ENCODE peak calls at places on chromosomes 5 and 9, in eight cellular contexts. M, F, Z, K, J, G, U and N are unnamed samples.

GRCh38 chr9:128825923-128826702 is 3.5 kb downstream of the SPOUT1 start:
- DNase-seq in M (no peak), F (no peak), Z (no peak), K (no peak), J (no peak), G (peak; percentile 63), U (no peak), N (no peak)

GRCh38 chr5:154740483-154740882 is 14.7 kb upstream of the LARP1 start:
- DNase-seq in M (peak; percentile 43), F (peak; percentile 67), Z (no peak), K (no peak), J (peak; percentile 50), G (no peak), U (no peak), N (no peak)

GRCh38 chr5:141695627-141696180 is 13.7 kb upstream of the ARAP3 start:
- DNase-seq in M (no peak), F (no peak), Z (no peak), K (no peak), J (peak; percentile 55), G (no peak), U (no peak), N (no peak)

GRCh38 chr5:9196403-9197224 is 349.3 kb downstream of the SEMA5A start:
- DNase-seq in M (no peak), F (no peak), Z (no peak), K (no peak), J (no peak), G (no peak), U (no peak), N (no peak)

GRCh38 chr5:134000116-134000515 is 4.7 kb downstream of the VDAC1 start:
- DNase-seq in M (no peak), F (no peak), Z (no peak), K (no peak), J (no peak), G (no peak), U (no peak), N (no peak)

GRCh38 chr5:151692312-151692711 is 5.6 kb upstream of the SPARC start:
- DNase-seq in M (no peak), F (no peak), Z (no peak), K (no peak), J (no peak), G (no peak), U (no peak), N (no peak)

GRCh38 chr5:24642022-24642421 is 2.8 kb downstream of the CDH10 start:
- DNase-seq in M (no peak), F (no peak), Z (no peak), K (no peak), J (no peak), G (no peak), U (no peak), N (no peak)

GRCh38 chr5:143352691-143353090 is 50.8 kb downstream of the NR3C1 start:
- DNase-seq in M (no peak), F (no peak), Z (peak; percentile 6), K (no peak), J (no peak), G (no peak), U (no peak), N (no peak)

GRCh38 chr9:5043381-5043780 is 58.3 kb downstream of the JAK2 start:
- DNase-seq in M (no peak), F (no peak), Z (no peak), K (no peak), J (no peak), G (no peak), U (no peak), N (no peak)

GRCh38 chr5:129460951-129461815 is 1.1 kb downstream of the ADAMTS19 start:
- DNase-seq in M (peak; percentile 13), F (no peak), Z (no peak), K (no peak), J (peak; percentile 12), G (peak; percentile 28), U (peak; percentile 73), N (peak; percentile 73)

GRCh38 chr9:69923972-69924371 is 103.4 kb downstream of the CFAP95 start:
- DNase-seq in M (no peak), F (no peak), Z (no peak), K (no peak), J (no peak), G (no peak), U (no peak), N (no peak)

GRCh38 chr9:116297346-116297745 is 143.8 kb downstream of the PAPPA start:
- DNase-seq in M (no peak), F (no peak), Z (no peak), K (no peak), J (no peak), G (no peak), U (no peak), N (no peak)

GRCh38 chr9:101791938-101792337 is 53.5 kb upstream of the GRIN3A start:
- DNase-seq in M (no peak), F (no peak), Z (no peak), K (no peak), J (no peak), G (peak; percentile 15), U (peak; percentile 80), N (no peak)

GRCh38 chr9:3760031-3760430 is 234.2 kb upstream of the RFX3 start:
- DNase-seq in M (no peak), F (no peak), Z (no peak), K (no peak), J (no peak), G (no peak), U (no peak), N (no peak)
- H3K27ac ChIP-seq in M (no peak overlapping the region), F (no peak overlapping the region), Z (no peak overlapping the region), K (no peak overlapping the region), J (no peak overlapping the region), G (peak overlapping the region; percentile 38), U (no peak overlapping the region), N (no peak overlapping the region)

GRCh38 chr5:92369587-92369986 is 986.5 kb upstream of the ARRDC3 start:
- DNase-seq in M (no peak), F (no peak), Z (no peak), K (no peak), J (no peak), G (no peak), U (no peak), N (no peak)

GRCh38 chr5:92371889-92372235 is 988.7 kb upstream of the ARRDC3 start:
- DNase-seq in M (no peak), F (no peak), Z (no peak), K (no peak), J (no peak), G (peak; percentile 28), U (no peak), N (no peak)

GRCh38 chr5:92372766-92373165 is 989.6 kb upstream of the ARRDC3 start:
- DNase-seq in M (no peak), F (no peak), Z (no peak), K (no peak), J (no peak), G (no peak), U (no peak), N (no peak)

GRCh38 chr5:92371171-92371888 is 988.2 kb upstream of the ARRDC3 start:
- DNase-seq in M (no peak), F (no peak), Z (no peak), K (no peak), J (no peak), G (peak; percentile 25), U (no peak), N (no peak)

GRCh38 chr5:92370032-92370431 is 986.9 kb upstream of the ARRDC3 start:
- DNase-seq in M (no peak), F (no peak), Z (no peak), K (no peak), J (no peak), G (no peak), U (no peak), N (no peak)
- H3K27ac ChIP-seq in M (no peak overlapping the region), F (no peak overlapping the region), Z (no peak overlapping the region), K (no peak overlapping the region), J (no peak overlapping the region), G (no peak overlapping the region), U (no peak overlapping the region), N (no peak overlapping the region)

DNA sequence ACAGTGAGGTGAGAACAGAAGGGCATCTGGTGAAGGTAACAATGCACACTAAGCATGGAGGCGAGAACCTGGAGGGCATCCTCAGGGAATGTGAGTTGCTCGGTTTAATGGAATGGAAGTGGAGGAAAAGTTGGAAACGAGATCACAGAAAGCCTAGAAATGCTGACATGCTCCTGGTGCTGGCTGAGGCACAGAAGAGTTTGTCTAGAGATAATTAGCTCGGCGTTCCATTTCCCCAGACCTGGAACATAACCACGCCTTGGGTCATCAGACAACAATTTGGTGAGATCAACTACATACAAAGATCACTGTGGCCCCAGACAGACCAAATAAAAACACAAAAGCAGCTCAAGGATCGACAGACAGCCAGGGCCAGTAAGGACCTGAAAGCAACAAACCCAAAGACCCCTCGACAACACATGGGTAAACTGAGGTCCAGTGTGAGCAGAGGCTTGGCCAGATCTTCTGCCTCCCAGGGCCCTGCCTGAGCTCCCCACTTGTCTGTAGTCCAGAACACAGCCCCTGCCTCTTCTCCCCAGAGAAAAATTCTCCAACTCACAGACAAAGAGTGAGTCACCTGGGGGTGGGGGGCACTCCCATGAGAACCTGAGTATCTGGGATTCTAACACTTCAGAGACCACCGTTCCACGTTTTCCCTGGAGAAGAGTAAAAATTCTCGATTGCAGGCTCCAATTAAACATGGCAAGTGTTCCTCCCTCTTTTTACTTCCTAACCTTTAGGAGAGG is 52.5 kb downstream of the SHB start:
- DNase-seq in M (no peak), F (no peak), Z (no peak), K (no peak), J (no peak), G (no peak), U (no peak), N (no peak)
- H3K27ac ChIP-seq in M (peak overlapping the region; percentile 85), F (peak overlapping the region; percentile 21), Z (no peak overlapping the region), K (peak overlapping the region; percentile 55), J (peak overlapping the region; percentile 61), G (peak overlapping the region; percentile 96), U (peak overlapping the region; percentile 19), N (peak overlapping the region; percentile 16)

GRCh38 chr5:78550891-78551290 is 97.7 kb downstream of the LHFPL2 start:
- DNase-seq in M (no peak), F (no peak), Z (no peak), K (no peak), J (no peak), G (no peak), U (no peak), N (no peak)

GRCh38 chr5:78553991-78554390 is 94.6 kb downstream of the LHFPL2 start:
- DNase-seq in M (no peak), F (no peak), Z (no peak), K (no peak), J (no peak), G (no peak), U (no peak), N (no peak)

GRCh38 chr5:78553578-78553977 is 95.0 kb downstream of the LHFPL2 start:
- DNase-seq in M (no peak), F (no peak), Z (no peak), K (no peak), J (no peak), G (no peak), U (no peak), N (no peak)

GRCh38 chr5:78554595-78554994 is 94.0 kb downstream of the LHFPL2 start:
- DNase-seq in M (no peak), F (no peak), Z (no peak), K (no peak), J (no peak), G (no peak), U (no peak), N (no peak)

DNA sequence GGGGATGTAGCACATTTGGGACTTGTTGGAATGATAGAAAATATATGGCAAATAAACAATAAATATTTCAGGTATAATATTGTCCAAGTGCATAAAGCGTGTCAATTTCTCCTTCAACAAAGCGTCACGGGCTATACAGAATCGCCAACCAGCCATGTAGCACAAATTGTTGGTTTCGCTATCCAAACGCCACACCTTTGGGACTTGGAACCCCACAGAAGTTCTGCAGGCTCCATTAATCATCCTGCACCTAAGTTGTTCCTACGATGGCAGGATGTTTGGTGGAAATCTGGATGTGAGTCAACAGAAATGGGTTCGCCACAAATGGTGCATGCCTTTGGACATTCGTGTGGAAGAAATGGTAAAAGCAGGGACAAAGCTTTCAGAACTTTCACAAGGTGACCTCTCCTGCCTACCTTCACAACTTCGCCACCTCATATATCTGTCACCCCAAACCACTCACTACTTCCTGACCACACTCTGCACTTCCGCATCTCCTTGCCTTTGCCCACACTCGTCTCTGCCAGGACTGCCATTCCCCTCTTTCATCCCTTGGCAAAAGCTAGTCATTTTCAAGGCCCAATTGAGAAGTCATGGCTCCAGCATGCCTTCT is 95.7 kb downstream of the LHFPL2 start:
- DNase-seq in M (no peak), F (no peak), Z (no peak), K (no peak), J (no peak), G (no peak), U (no peak), N (no peak)
- H3K27ac ChIP-seq in M (no peak overlapping the region), F (no peak overlapping the region), Z (no peak overlapping the region), K (peak overlapping the region; percentile 2), J (no peak overlapping the region), G (no peak overlapping the region), U (no peak overlapping the region), N (no peak overlapping the region)